ENCODE peak calls at places on chromosomes 13 and 19, in nine cellular contexts. H is IMR-90, G is bronchial epithelial cell, U is uterus, D is kidney, X is AG10803, V is Peyer's patch, A is BE2C, I is cardiac fibroblast. N is an unnamed sample.

GRCh38 chr19:19661675-19662251 is 1.7 kb downstream of the ATP13A1 start:
- DNase-seq in X (no peak), I (no peak), G (no peak), V (peak; percentile 70), A (no peak), H (no peak), D (peak; percentile 72), U (no peak), N (peak; percentile 97)

GRCh38 chr19:1503089-1503924 is 9.5 kb downstream of the ADAMTSL5 start:
- DNase-seq in I (peak; percentile 34), U (no peak), V (peak; percentile 80), G (no peak), A (peak; percentile 75), H (peak; percentile 32), D (no peak), X (peak; percentile 25), N (peak; percentile 53)

GRCh38 chr19:46016426-46017094 is 6.3 kb downstream of the PGLYRP1 start:
- DNase-seq in U (peak; percentile 71), X (peak; percentile 64), D (peak; percentile 89), A (peak; percentile 86), I (peak; percentile 80), G (peak; percentile 55), H (peak; percentile 68), V (peak; percentile 91), N (peak; percentile 86)

GRCh38 chr19:57515218-57515617 is 11.9 kb upstream of the ZNF549 start:
- DNase-seq in X (no peak), A (no peak), G (no peak), V (no peak), I (no peak), U (no peak), H (no peak), D (no peak), N (no peak)

GRCh38 chr13:37647038-37647650 is 48.6 kb upstream of the POSTN start:
- DNase-seq in U (no peak), X (no peak), G (no peak), H (no peak), I (no peak), D (no peak), V (no peak), A (no peak), N (no peak)

GRCh38 chr19:34418300-34418699 is 9.9 kb upstream of the UBA2 start:
- DNase-seq in D (no peak), G (no peak), X (no peak), U (no peak), V (no peak), A (no peak), H (no peak), I (no peak), N (no peak)

GRCh38 chr19:1848399-1849131 is at the start of gene REXO1:
- DNase-seq in A (peak; percentile 92), X (peak; percentile 91), V (peak; percentile 98), I (peak; percentile 97), G (peak; percentile 86), D (peak; percentile 97), H (peak; percentile 87), U (peak; percentile 93), N (peak; percentile 97)

GRCh38 chr19:35355851-35356460 is 2.3 kb upstream of the FFAR3 start:
- DNase-seq in I (no peak), G (no peak), H (no peak), V (no peak), U (no peak), D (no peak), X (no peak), A (no peak), N (no peak)

GRCh38 chr13:49326222-49326917 is 78.6 kb downstream of the CDADC1 start:
- DNase-seq in I (no peak), V (no peak), G (no peak), X (no peak), D (no peak), U (no peak), A (no peak), H (no peak), N (no peak)

GRCh38 chr19:1904385-1905070 is 671 bp upstream of the ADAT3 start:
- DNase-seq in A (no peak), G (peak; percentile 79), V (peak; percentile 75), I (no peak), U (peak; percentile 59), D (no peak), H (no peak), X (no peak), N (peak; percentile 90)

GRCh38 chr19:48964205-48965032 is 690 bp upstream of the FTL start:
- DNase-seq in X (peak; percentile 76), U (no peak), A (no peak), D (no peak), H (peak; percentile 44), I (peak; percentile 32), V (peak; percentile 63), G (no peak), N (no peak)

GRCh38 chr19:46624958-46625661 is at the start of gene PTGIR:
- DNase-seq in U (peak; percentile 84), V (no peak), A (no peak), H (peak; percentile 78), G (peak; percentile 29), X (peak; percentile 88), I (peak; percentile 89), D (peak; percentile 92), N (peak; percentile 46)

GRCh38 chr13:114110091-114110829 is 22.2 kb downstream of the RASA3 start:
- DNase-seq in D (peak; percentile 81), A (peak; percentile 52), G (no peak), V (peak; percentile 88), U (peak; percentile 27), H (no peak), I (no peak), X (peak; percentile 48), N (peak; percentile 86)

GRCh38 chr19:56076413-56076998 is 44.6 kb downstream of the ZNF787 start:
- DNase-seq in G (peak; percentile 44), D (no peak), A (peak; percentile 69), I (peak; percentile 72), U (no peak), V (peak; percentile 80), X (peak; percentile 45), H (peak; percentile 50), N (peak; percentile 55)

GRCh38 chr13:101289764-101290163 is 126.5 kb downstream of the NALCN start:
- DNase-seq in D (no peak), U (no peak), V (no peak), I (peak; percentile 64), G (peak; percentile 44), A (peak; percentile 70), H (peak; percentile 75), X (peak; percentile 50), N (peak; percentile 13)

GRCh38 chr13:66262330-66262729 is 967.8 kb downstream of the PCDH9 start:
- DNase-seq in X (no peak), I (no peak), D (no peak), A (no peak), U (no peak), H (no peak), V (no peak), G (no peak), N (no peak)

GRCh38 chr13:99371956-99372355 is 64.8 kb upstream of the GPR183 start:
- DNase-seq in D (peak; percentile 59), X (no peak), A (no peak), V (peak; percentile 74), I (no peak), U (no peak), G (no peak), H (no peak), N (no peak)

GRCh38 chr13:75829874-75830273 is 193.7 kb downstream of the LMO7 start:
- DNase-seq in A (no peak), X (peak; percentile 30), U (no peak), I (no peak), G (no peak), V (no peak), D (no peak), H (peak; percentile 35), N (no peak)

DNA sequence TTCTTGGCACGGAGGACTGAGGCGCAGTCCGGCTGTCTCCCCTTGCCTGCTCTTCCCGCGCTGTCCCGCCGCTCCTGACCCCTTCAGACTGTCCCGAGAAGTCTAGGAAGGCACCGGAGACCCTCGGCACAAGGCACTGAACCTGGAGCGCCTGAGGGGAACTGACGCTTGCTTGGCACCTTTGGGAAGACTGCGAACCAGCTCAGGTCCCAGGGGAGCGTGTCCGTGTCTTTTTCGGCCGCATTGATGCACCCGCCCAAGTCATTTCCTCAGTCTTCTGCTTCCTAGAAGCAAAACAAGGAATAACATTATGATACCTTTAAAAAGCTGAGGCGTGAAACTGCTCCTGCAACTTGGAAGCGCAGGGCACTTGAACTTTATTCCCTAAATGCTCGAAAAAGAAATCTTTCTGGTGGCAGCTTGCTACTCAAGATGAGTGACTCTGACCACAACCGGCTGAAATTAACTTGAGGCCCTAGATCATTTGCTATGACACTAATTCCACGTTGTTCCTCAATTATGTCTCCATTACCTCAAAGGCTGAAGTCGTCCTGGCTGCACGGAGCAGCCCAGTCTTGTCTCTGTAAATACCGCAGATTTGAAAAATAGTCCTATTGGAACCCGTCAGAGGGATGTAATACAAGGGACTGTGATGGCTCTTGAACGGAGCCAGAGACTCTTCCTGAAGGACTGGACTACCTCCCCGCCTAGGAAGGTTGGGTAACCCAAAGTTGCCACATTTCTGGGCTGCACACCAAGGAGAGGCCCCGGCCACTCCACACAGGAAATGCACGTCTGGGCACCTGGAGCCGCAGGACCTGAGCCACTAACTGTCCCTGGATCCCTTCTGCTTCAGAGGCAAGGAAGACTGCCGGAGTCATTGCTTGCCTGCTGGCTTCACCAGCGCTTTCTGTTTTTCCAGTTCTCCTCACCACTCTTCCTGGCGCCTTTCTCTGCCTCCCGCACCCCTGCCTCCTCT is 947 bp upstream of the FLT1 start:
- DNase-seq in U (no peak), D (no peak), I (no peak), G (no peak), H (no peak), V (no peak), X (no peak), A (no peak), N (no peak)
- H3K4me3 ChIP-seq in U (peak overlapping the region; percentile 18), D (peak overlapping the region; percentile 6), I (peak overlapping the region; percentile 42), G (no peak overlapping the region), H (peak overlapping the region; percentile 94), V (peak overlapping the region; percentile 50), X (peak overlapping the region; percentile 57), A (peak overlapping the region; percentile 51), N (no peak overlapping the region)

GRCh38 chr19:11141937-11142527 is 13.6 kb downstream of the SPC24 start:
- DNase-seq in A (no peak), D (peak; percentile 84), U (no peak), X (no peak), I (no peak), G (no peak), V (no peak), H (no peak), N (no peak)
- TF ChIP-seq CTCF in A (peak; percentile 5), D (no peak), U (no peak), X (no peak), I (peak; percentile 8), G (peak; percentile 21), V (no peak), H (no peak), N (no peak)

GRCh38 chr19:40225440-40226305 is 816 bp downstream of the CCNP start:
- DNase-seq in D (no peak), A (no peak), I (peak; percentile 52), V (no peak), U (no peak), X (peak; percentile 43), G (peak; percentile 3), H (peak; percentile 37), N (peak; percentile 20)
- H3K4me3 ChIP-seq in D (peak overlapping the region; percentile 4), A (no peak overlapping the region), I (peak overlapping the region; percentile 5), V (no peak overlapping the region), U (peak overlapping the region; percentile 23), X (peak overlapping the region; percentile 47), G (peak overlapping the region; percentile 13), H (peak overlapping the region; percentile 8), N (no peak overlapping the region)

DNA sequence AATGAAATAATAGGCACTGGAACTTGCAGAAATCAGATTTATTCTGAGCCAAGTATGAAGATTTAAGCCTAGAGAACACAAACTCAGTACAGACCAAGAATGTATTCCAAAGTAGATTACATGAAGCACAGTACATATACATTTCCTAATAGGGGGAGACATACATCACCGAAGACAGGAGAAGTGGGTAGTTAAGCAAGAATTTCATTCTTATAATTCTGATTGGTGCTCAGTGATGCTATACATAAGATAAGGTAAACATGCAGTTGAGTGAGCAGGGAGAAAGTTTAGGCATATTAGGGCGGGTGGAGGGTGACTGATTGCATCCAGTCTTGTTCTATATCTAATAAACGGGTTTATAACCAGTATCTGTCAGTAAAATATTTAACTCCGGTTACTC is 2218.7 kb downstream of the PCDH9 start:
- DNase-seq in I (no peak), V (no peak), H (no peak), U (no peak), A (peak; percentile 16), X (no peak), G (no peak), D (no peak), N (no peak)
- TF ChIP-seq CTCF in I (no peak), V (no peak), H (no peak), U (no peak), A (peak; percentile 26), X (no peak), G (no peak), D (no peak), N (no peak)